ENCODE peak calls at places on chromosomes 3 and 15, in five cellular contexts. U is GM12878, B is HepG2, S is SK-N-SH, H is K562. P is an unnamed sample.

GRCh38 chr3:111068574-111068973 is 3.0 kb upstream of the NECTIN3 start:
- DNase-seq in U (no peak), B (peak; percentile 33), S (no peak), H (no peak), P (no peak)

GRCh38 chr15:100686725-100687488 is 84.5 kb downstream of the ASB7 start:
- DNase-seq in U (no peak), B (no peak), S (no peak), H (no peak), P (no peak)

GRCh38 chr15:25436707-25437106 is 2.1 kb downstream of the UBE3A start:
- DNase-seq in U (no peak), B (peak; percentile 65), S (no peak), H (no peak), P (no peak)

GRCh38 chr15:77044228-77045042 is 26.5 kb downstream of the TSPAN3 start:
- DNase-seq in U (no peak), B (no peak), S (no peak), H (no peak), P (no peak)

GRCh38 chr3:43883729-43884396 is 193.1 kb downstream of the ABHD5 start:
- DNase-seq in U (no peak), B (no peak), S (no peak), H (no peak), P (no peak)

GRCh38 chr15:58472821-58473581 is 41.2 kb downstream of the LIPC start:
- DNase-seq in U (no peak), B (no peak), S (no peak), H (no peak), P (no peak)

GRCh38 chr3:158312560-158313141 is 202.8 kb downstream of the RSRC1 start:
- DNase-seq in U (no peak), B (no peak), S (no peak), H (no peak), P (no peak)

GRCh38 chr15:59398220-59398619 is 25.5 kb upstream of the MYO1E start:
- DNase-seq in U (no peak), B (no peak), S (no peak), H (no peak), P (no peak)

DNA sequence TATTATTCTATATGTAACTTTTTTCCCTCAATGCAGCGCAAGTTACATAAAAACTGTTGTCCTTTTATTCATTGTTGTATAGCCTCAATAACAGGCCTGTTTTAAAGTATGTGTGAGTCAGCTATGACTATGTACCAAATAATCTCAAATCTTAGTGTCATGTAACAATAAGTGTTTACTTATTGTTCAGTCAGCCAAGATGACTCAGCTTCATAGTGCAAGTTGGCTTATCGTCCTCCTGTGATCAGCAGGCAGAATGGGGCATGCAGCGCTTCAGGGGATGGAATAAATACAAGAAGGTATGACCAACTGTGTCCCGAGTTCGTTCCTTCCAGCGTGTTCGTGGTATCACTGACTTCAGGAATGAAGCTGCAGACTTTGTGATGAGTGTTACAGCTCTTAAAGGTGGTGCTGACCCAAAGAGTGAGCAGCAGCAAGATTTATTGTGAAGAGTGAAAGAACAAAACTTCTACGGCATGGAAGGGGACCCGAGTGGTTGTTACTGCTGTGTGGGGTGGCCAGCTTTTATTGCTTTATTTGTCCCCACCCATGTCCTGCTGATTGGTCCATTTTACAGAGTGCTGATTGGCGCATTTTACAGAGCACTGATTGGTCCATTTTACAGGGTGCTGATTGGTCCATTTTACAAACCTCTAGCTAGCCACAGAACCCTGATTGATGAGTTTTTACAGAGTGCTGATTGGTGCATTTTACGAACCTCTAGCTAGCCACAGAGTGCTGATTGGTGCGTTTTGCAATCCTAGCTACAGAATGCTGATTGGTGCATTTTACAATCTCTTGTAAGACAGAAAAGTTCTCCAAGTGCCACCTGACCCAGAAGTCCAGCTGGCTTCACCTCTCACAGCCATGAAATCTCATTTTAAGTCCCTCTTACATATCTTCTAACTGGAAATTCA is 1016.0 kb downstream of the MCTP2 start:
- DNase-seq in U (no peak), B (peak; percentile 4), S (no peak), H (peak; percentile 12), P (peak; percentile 12)
- TF ChIP-seq FOXM1 in U (no peak), B (no peak), S (no peak), H (no peak), P (no peak)

DNA sequence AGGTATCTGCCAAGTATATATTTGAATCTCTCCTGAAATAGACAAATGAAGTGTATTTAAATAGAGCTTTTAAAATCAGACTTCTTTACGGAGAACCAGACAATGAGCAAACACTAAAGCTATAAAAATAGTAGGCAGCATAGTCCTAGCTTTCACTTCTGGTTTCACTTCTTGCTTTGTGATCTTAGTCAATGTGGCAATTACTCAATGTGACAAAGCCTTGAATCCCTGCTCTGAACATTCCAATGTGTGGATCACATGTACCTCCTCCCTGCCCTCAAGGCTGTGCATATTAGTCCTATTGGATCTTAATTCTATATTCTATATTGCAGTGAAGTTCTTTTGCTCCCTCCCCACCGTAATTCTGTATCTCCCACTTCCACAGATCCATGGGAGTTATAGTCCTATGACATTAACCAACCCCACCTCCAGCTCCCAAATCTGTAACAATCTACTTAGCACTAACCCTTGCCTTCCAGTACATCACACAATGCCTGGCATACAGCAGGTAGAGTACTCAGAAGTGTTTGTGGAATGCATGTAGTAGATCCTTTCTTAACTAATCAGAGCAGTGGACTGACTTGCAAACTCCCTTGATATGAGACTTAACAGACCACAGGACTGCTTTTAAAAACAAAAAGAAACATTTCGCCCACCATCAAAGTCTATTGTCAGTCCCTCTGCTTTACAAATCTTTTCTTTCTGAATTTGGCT is 24.3 kb upstream of the CP start:
- DNase-seq in U (peak; percentile 46), B (peak; percentile 75), S (no peak), H (no peak), P (no peak)
- TF ChIP-seq FOXM1 in U (no peak), B (no peak), S (no peak), H (no peak), P (no peak)

GRCh38 chr3:157159037-157159761 is 748 bp downstream of the CCNL1 start:
- DNase-seq in U (no peak), B (peak; percentile 69), S (peak; percentile 75), H (no peak), P (peak; percentile 55)
- TF ChIP-seq FOXM1 in U (no peak), B (no peak), S (no peak), H (no peak), P (no peak)

GRCh38 chr15:74826372-74826819 is at the start of gene CPLX3:
- DNase-seq in U (no peak), B (no peak), S (peak; percentile 62), H (peak; percentile 87), P (no peak)
- TF ChIP-seq FOXM1 in U (no peak), B (no peak), S (no peak), H (no peak), P (no peak)

GRCh38 chr15:57025264-57025939 is 107.0 kb downstream of the TCF12 start:
- DNase-seq in U (no peak), B (no peak), S (no peak), H (no peak), P (no peak)
- TF ChIP-seq FOXM1 in U (no peak), B (no peak), S (no peak), H (no peak), P (no peak)

GRCh38 chr3:19911452-19911851 is 22.6 kb downstream of the EFHB start:
- DNase-seq in U (no peak), B (no peak), S (no peak), H (no peak), P (no peak)
- TF ChIP-seq FOXM1 in U (no peak), B (no peak), S (no peak), H (no peak), P (no peak)

DNA sequence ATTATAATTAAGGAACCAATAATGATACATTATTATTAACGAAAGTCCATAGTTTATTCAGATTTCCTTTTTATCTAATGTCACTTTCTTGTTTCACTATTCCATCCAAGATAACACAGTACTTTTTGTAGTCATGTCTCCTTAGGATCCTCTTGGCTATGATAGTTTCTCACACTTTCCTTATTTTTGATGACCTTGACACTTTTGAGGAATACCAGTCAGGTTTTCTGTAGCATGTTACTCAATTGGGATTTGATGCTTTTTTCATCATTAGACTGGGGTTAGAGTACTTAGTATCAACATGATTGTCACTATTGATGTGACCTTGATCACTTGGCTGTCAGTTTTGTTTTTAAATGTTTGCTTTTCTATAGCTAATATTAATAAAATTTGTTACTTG is 33.0 kb upstream of the MGA start:
- DNase-seq in U (no peak), B (no peak), S (no peak), H (no peak), P (no peak)
- TF ChIP-seq FOXM1 in U (no peak), B (no peak), S (no peak), H (no peak), P (no peak)

DNA sequence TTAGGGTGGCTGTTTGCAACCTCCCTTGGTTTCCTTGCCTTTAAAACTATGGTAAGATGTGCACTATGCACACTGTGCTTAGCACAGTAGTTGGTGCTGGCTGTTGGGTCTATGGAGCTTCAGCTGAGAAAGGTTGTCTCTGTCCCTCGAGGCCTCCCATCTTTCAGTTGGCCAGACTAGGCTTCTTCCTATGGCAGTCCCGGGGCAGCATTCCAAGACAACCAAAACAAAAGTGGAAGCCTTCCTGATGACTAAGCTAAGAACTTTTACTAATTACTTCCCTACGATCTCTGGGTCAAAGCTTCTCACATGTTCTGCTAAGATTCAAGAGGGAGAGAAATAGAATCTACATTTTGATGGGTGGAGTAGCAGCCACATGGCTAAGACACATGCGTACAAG is 342.8 kb downstream of the TUSC7 start:
- DNase-seq in U (no peak), B (no peak), S (no peak), H (no peak), P (no peak)
- TF ChIP-seq FOXM1 in U (no peak), B (no peak), S (no peak), H (no peak), P (no peak)

DNA sequence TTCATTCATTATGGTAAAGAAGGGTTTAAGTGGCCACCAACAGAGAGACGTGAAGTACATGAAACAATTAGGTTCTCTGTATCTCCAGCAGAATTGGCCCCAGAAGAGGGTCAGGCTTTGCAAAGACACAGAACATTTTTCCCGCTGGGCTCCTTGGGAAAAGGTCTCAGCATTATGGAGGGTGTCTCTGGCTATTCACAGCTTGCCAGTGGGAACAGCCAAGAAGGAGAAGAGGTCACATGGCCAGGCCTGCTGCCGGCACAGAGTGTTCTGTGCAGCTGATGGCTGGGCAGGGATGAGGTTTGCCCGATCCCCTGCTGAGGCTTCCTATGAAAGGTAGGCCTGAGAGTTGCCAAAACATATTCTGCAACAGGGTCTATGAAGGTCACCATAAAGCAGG is 77.8 kb upstream of the LPP start:
- DNase-seq in U (no peak), B (no peak), S (no peak), H (no peak), P (no peak)
- TF ChIP-seq FOXM1 in U (no peak), B (no peak), S (no peak), H (no peak), P (no peak)

P was measured in HEK293T.